ENCODE peak calls at places on chromosome 14, in four cellular contexts. F is HCT116, K is HepG2, Z is K562. E is an unnamed sample.

GRCh38 chr14:70257526-70257925 is 68.8 kb upstream of the SLC8A3 start:
- DNase-seq in F (peak; percentile 60), K (no peak), Z (peak; percentile 45), E (peak; percentile 8)

GRCh38 chr14:79915411-79915810 is 295.9 kb downstream of the DIO2 start:
- DNase-seq in F (no peak), K (no peak), Z (no peak), E (no peak)

GRCh38 chr14:58243790-58244555 is 670 bp upstream of the PSMA3 start:
- DNase-seq in F (peak; percentile 26), K (peak; percentile 54), Z (peak; percentile 33), E (no peak)

GRCh38 chr14:39491134-39491541 is 58.9 kb upstream of the FBXO33 start:
- DNase-seq in F (peak; percentile 22), K (peak; percentile 59), Z (peak; percentile 7), E (peak; percentile 4)

GRCh38 chr14:49770212-49770817 is 2.4 kb downstream of the KLHDC2 start:
- DNase-seq in F (no peak), K (peak; percentile 97), Z (no peak), E (no peak)

GRCh38 chr14:60254176-60254575 is 5.2 kb downstream of the PPM1A start:
- DNase-seq in F (no peak), K (peak; percentile 18), Z (no peak), E (no peak)

GRCh38 chr14:80973918-80974317 is 18.5 kb downstream of the TSHR start:
- DNase-seq in F (no peak), K (no peak), Z (no peak), E (no peak)

GRCh38 chr14:50954811-50955372 is 10.6 kb upstream of the PYGL start:
- DNase-seq in F (peak; percentile 23), K (peak; percentile 33), Z (peak; percentile 19), E (peak; percentile 45)

GRCh38 chr14:74867673-74868072 is 8.3 kb downstream of the PROX2 start:
- DNase-seq in F (no peak), K (no peak), Z (no peak), E (no peak)

GRCh38 chr14:77313374-77313773 is 7.3 kb downstream of the POMT2 start:
- DNase-seq in F (no peak), K (no peak), Z (no peak), E (no peak)
- H3K4me1 ChIP-seq in F (peaks cover 5% of the 10 kb centered on the region), K (peaks cover 58% of the 10 kb centered on the region), Z (no peaks in the 10 kb centered on the region), E (peaks cover 38% of the 10 kb centered on the region)

DNA sequence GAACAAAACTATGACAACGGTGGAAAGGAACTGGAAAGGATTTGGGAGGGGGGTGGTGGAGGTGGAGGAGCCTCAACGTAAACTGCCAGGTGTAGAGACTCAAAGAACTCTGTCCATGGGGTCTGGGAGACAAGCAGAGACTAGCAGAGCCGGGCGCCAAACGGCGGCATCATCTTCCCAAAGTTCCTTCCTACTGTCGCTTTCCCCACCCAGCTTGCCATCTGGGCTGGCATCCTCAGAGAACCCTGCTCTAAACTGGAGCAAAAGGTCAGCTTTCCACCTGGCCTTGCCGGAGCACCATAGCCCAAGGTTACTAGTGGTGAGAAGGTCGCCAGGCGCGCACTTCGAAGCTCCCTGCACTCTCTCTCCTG is 4.0 kb upstream of the IRF2BPL start:
- DNase-seq in F (no peak), K (no peak), Z (no peak), E (no peak)
- TF ChIP-seq TCF7L2 in F (no peak), K (no peak), Z (no peak), E (no peak)

GRCh38 chr14:69014829-69015259 is 35.7 kb upstream of the ACTN1 start:
- DNase-seq in F (no peak), K (no peak), Z (no peak), E (no peak)

GRCh38 chr14:69013943-69014782 is 35.1 kb upstream of the ACTN1 start:
- DNase-seq in F (no peak), K (peak; percentile 88), Z (no peak), E (no peak)

GRCh38 chr14:69010632-69011031 is 31.5 kb upstream of the ACTN1 start:
- DNase-seq in F (no peak), K (no peak), Z (no peak), E (no peak)

GRCh38 chr14:69008411-69008810 is 29.3 kb upstream of the ACTN1 start:
- DNase-seq in F (no peak), K (no peak), Z (no peak), E (no peak)

GRCh38 chr14:69012251-69012953 is 33.3 kb upstream of the ACTN1 start:
- DNase-seq in F (no peak), K (no peak), Z (no peak), E (no peak)
- H3K4me1 ChIP-seq in F (peaks cover 10% of the 10 kb centered on the region), K (peaks cover 19% of the 10 kb centered on the region), Z (no peaks in the 10 kb centered on the region), E (peaks cover 7% of the 10 kb centered on the region)

DNA sequence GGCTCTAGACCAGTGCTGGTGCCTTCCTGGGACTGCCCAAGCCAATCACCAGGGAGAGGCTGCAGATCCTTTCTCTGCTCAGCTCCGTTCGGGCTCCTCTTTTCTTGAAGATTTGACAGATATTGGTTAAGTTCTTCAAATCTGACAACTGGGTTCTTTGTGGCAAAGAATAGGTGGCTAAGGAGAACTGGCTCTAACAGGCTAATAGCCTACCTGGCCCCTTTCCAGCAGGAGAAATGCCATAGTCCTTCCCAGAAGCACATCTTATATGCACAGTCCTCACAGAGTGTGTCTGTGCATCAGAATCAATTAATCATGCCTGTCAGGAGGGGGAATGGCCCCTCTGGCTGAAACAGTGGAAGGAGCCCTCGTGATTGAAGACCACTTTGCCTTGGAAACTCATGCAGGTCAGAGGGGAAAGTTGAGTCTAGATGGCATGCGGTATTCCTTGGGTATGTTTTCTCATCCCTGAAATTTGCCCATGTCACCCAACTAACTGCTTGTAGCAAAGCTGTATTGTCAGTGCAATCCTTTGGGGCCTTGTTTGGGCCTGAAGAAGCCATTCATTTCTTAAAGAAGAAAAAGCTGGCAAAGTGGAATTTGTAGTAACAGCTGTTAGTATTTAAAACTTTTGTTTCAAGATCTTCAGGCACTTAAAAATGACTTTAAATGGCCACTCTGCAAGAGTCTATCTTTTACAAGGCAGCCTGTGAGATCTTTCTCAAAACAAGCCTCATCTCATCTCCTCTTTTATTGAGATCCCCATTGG is 251.6 kb downstream of the ZFP36L1 start:
- DNase-seq in F (no peak), K (no peak), Z (no peak), E (no peak)
- TF ChIP-seq TCF7L2 in F (no peak), K (no peak), Z (no peak), E (no peak)

GRCh38 chr14:103139371-103140016 is 16.2 kb downstream of the TNFAIP2 start:
- DNase-seq in F (no peak), K (no peak), Z (no peak), E (no peak)
- H3K4me1 ChIP-seq in F (peaks cover 43% of the 10 kb centered on the region), K (peaks cover 34% of the 10 kb centered on the region), Z (peaks cover 21% of the 10 kb centered on the region), E (peaks cover 75% of the 10 kb centered on the region)

E was measured in Panc1.